ENCODE peak calls at places on chromosomes 11 and 22, in seven cellular contexts. One of them, this sample, is unnamed.

GRCh38 chr11:102253018-102253775 is 64.1 kb upstream of the BIRC3 start:
- DNase-seq in neural progenitor cell: no peak
- DNase-seq in NT2/D1: no peak
- DNase-seq in stomach: no peak
- DNase-seq in CD8-positive, alpha-beta memory T cell: no peak
- DNase-seq in mesendoderm: peak; percentile 87
- DNase-seq in aorta: no peak
- DNase-seq in this sample: no peak

GRCh38 chr11:113023228-113023627 is 62.0 kb downstream of the NCAM1 start:
- DNase-seq in mesendoderm: no peak
- DNase-seq in neural progenitor cell: no peak
- DNase-seq in stomach: no peak
- DNase-seq in aorta: no peak
- DNase-seq in CD8-positive, alpha-beta memory T cell: no peak
- DNase-seq in NT2/D1: no peak
- DNase-seq in this sample: no peak

GRCh38 chr11:79121351-79121750 is 319.5 kb downstream of the TENM4 start:
- DNase-seq in mesendoderm: no peak
- DNase-seq in aorta: no peak
- DNase-seq in neural progenitor cell: peak; percentile 31
- DNase-seq in CD8-positive, alpha-beta memory T cell: no peak
- DNase-seq in NT2/D1: no peak
- DNase-seq in stomach: no peak
- DNase-seq in this sample: no peak

GRCh38 chr22:38427940-38428339 is 27.1 kb downstream of the KCNJ4 start:
- DNase-seq in CD8-positive, alpha-beta memory T cell: no peak
- DNase-seq in neural progenitor cell: no peak
- DNase-seq in stomach: no peak
- DNase-seq in NT2/D1: no peak
- DNase-seq in mesendoderm: no peak
- DNase-seq in aorta: no peak
- DNase-seq in this sample: no peak

GRCh38 chr22:17772963-17773605 is 1.2 kb downstream of the BID start:
- DNase-seq in mesendoderm: no peak
- DNase-seq in stomach: no peak
- DNase-seq in aorta: no peak
- DNase-seq in NT2/D1: no peak
- DNase-seq in CD8-positive, alpha-beta memory T cell: no peak
- DNase-seq in neural progenitor cell: no peak
- DNase-seq in this sample: no peak

GRCh38 chr11:121687961-121688566 is 235.3 kb upstream of the SORL1-AS1 start:
- DNase-seq in stomach: no peak
- DNase-seq in CD8-positive, alpha-beta memory T cell: no peak
- DNase-seq in mesendoderm: peak; percentile 78
- DNase-seq in NT2/D1: no peak
- DNase-seq in aorta: no peak
- DNase-seq in neural progenitor cell: peak; percentile 26
- DNase-seq in this sample: no peak

GRCh38 chr22:46619830-46620501 is at the start of gene GRAMD4:
- DNase-seq in mesendoderm: peak; percentile 21
- DNase-seq in aorta: no peak
- DNase-seq in neural progenitor cell: peak; percentile 55
- DNase-seq in NT2/D1: no peak
- DNase-seq in CD8-positive, alpha-beta memory T cell: no peak
- DNase-seq in stomach: no peak
- DNase-seq in this sample: peak; percentile 21

GRCh38 chr22:47316020-47316419 is 553.6 kb downstream of the TBC1D22A start:
- DNase-seq in aorta: no peak
- DNase-seq in CD8-positive, alpha-beta memory T cell: no peak
- DNase-seq in stomach: no peak
- DNase-seq in NT2/D1: no peak
- DNase-seq in neural progenitor cell: no peak
- DNase-seq in mesendoderm: no peak
- DNase-seq in this sample: no peak

GRCh38 chr22:49411236-49411635 is 416.4 kb downstream of the BRD1 start:
- DNase-seq in CD8-positive, alpha-beta memory T cell: no peak
- DNase-seq in stomach: no peak
- DNase-seq in aorta: peak; percentile 28
- DNase-seq in NT2/D1: no peak
- DNase-seq in neural progenitor cell: no peak
- DNase-seq in mesendoderm: no peak
- DNase-seq in this sample: no peak

GRCh38 chr11:111299111-111300026 is 1.0 kb downstream of the POU2AF3 start:
- DNase-seq in mesendoderm: peak; percentile 59
- DNase-seq in CD8-positive, alpha-beta memory T cell: no peak
- DNase-seq in neural progenitor cell: peak; percentile 75
- DNase-seq in aorta: peak; percentile 93
- DNase-seq in NT2/D1: peak; percentile 40
- DNase-seq in stomach: peak; percentile 92
- DNase-seq in this sample: no peak

GRCh38 chr11:124867700-124868099 is 2.5 kb downstream of the ROBO3 start:
- DNase-seq in mesendoderm: peak; percentile 62
- DNase-seq in aorta: no peak
- DNase-seq in stomach: no peak
- DNase-seq in neural progenitor cell: peak; percentile 78
- DNase-seq in NT2/D1: no peak
- DNase-seq in CD8-positive, alpha-beta memory T cell: no peak
- DNase-seq in this sample: peak; percentile 35

GRCh38 chr11:86034710-86035109 is 34.2 kb downstream of the PICALM start:
- DNase-seq in neural progenitor cell: no peak
- DNase-seq in stomach: no peak
- DNase-seq in CD8-positive, alpha-beta memory T cell: no peak
- DNase-seq in aorta: no peak
- DNase-seq in NT2/D1: no peak
- DNase-seq in mesendoderm: no peak
- DNase-seq in this sample: peak; percentile 92

GRCh38 chr11:64356498-64357411 is 2.2 kb upstream of the RPS6KA4 start:
- DNase-seq in stomach: peak; percentile 57
- DNase-seq in aorta: peak; percentile 77
- DNase-seq in NT2/D1: peak; percentile 81
- DNase-seq in mesendoderm: peak; percentile 94
- DNase-seq in neural progenitor cell: peak; percentile 86
- DNase-seq in CD8-positive, alpha-beta memory T cell: no peak
- DNase-seq in this sample: peak; percentile 89

GRCh38 chr11:84566681-84567080 is 1060.5 kb downstream of the DLG2 start:
- DNase-seq in mesendoderm: no peak
- DNase-seq in neural progenitor cell: no peak
- DNase-seq in CD8-positive, alpha-beta memory T cell: no peak
- DNase-seq in stomach: no peak
- DNase-seq in aorta: no peak
- DNase-seq in NT2/D1: no peak
- DNase-seq in this sample: no peak

DNA sequence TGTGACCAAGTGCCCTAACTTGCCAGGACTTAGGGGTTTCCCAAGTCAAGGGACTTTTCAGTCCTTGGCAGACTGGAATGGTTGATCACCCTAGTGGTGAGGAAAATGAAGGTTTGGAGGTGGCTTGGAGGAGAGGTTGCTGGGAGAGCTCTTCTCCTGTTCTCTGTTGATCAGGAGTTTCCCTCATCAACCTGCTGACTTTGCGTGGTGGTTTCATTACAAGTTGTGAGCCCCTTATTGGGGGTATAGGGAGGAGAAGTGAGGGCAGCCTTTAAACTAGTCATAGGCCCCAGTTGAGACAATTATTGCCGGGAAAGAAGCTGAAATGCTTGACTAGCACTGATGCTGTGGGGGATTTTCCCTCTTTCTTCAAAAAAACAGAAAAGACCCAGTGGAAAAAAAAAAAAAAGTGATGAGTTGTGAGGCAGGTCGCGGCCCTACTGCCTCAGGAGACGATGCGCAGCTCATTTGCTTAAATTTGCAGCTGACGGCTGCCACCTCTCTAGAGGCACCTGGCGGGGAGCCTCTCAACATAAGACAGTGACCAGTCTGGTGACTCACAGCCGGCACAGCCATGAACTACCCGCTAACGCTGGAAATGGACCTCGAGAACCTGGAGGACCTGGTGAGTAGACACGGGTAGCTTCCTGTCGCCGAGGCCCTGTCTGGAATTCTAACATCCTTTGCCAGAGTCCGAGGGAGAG is at the start of gene CXCR5:
- DNase-seq in stomach: no peak
- DNase-seq in aorta: no peak
- DNase-seq in neural progenitor cell: no peak
- DNase-seq in mesendoderm: peak; percentile 80
- DNase-seq in NT2/D1: no peak
- DNase-seq in CD8-positive, alpha-beta memory T cell: peak; percentile 68
- DNase-seq in this sample: no peak
- H3K4me3 ChIP-seq in stomach: no peak within 1 kb of the TSS
- H3K4me3 ChIP-seq in aorta: no peak within 1 kb of the TSS
- H3K4me3 ChIP-seq in neural progenitor cell: no peak within 1 kb of the TSS
- H3K4me3 ChIP-seq in mesendoderm: no peak within 1 kb of the TSS
- H3K4me3 ChIP-seq in NT2/D1: no peak within 1 kb of the TSS
- H3K4me3 ChIP-seq in CD8-positive, alpha-beta memory T cell: no peak within 1 kb of the TSS
- H3K4me3 ChIP-seq in this sample: no peak within 1 kb of the TSS

GRCh38 chr22:45526768-45527360 is 24.2 kb downstream of the FBLN1 start:
- DNase-seq in stomach: no peak
- DNase-seq in NT2/D1: no peak
- DNase-seq in CD8-positive, alpha-beta memory T cell: no peak
- DNase-seq in mesendoderm: no peak
- DNase-seq in aorta: no peak
- DNase-seq in neural progenitor cell: no peak
- DNase-seq in this sample: no peak

GRCh38 chr22:45525480-45525879 is 22.8 kb downstream of the FBLN1 start:
- DNase-seq in aorta: no peak
- DNase-seq in CD8-positive, alpha-beta memory T cell: no peak
- DNase-seq in NT2/D1: no peak
- DNase-seq in neural progenitor cell: no peak
- DNase-seq in mesendoderm: no peak
- DNase-seq in stomach: no peak
- DNase-seq in this sample: no peak

GRCh38 chr22:45527456-45527855 is 24.8 kb downstream of the FBLN1 start:
- DNase-seq in aorta: no peak
- DNase-seq in CD8-positive, alpha-beta memory T cell: no peak
- DNase-seq in NT2/D1: no peak
- DNase-seq in mesendoderm: no peak
- DNase-seq in neural progenitor cell: no peak
- DNase-seq in stomach: no peak
- DNase-seq in this sample: no peak

GRCh38 chr22:45524966-45525365 is 22.3 kb downstream of the FBLN1 start:
- DNase-seq in CD8-positive, alpha-beta memory T cell: no peak
- DNase-seq in NT2/D1: no peak
- DNase-seq in aorta: no peak
- DNase-seq in neural progenitor cell: no peak
- DNase-seq in mesendoderm: no peak
- DNase-seq in stomach: no peak
- DNase-seq in this sample: no peak

GRCh38 chr22:45526263-45526662 is 23.6 kb downstream of the FBLN1 start:
- DNase-seq in NT2/D1: no peak
- DNase-seq in neural progenitor cell: no peak
- DNase-seq in stomach: no peak
- DNase-seq in CD8-positive, alpha-beta memory T cell: no peak
- DNase-seq in aorta: no peak
- DNase-seq in mesendoderm: no peak
- DNase-seq in this sample: no peak
- H3K36me3 ChIP-seq in NT2/D1: peaks cover 79% of the 10 kb centered on the region
- H3K36me3 ChIP-seq in neural progenitor cell: no peaks in the 10 kb centered on the region
- H3K36me3 ChIP-seq in stomach: no peaks in the 10 kb centered on the region
- H3K36me3 ChIP-seq in CD8-positive, alpha-beta memory T cell: no peaks in the 10 kb centered on the region
- H3K36me3 ChIP-seq in aorta: no peaks in the 10 kb centered on the region
- H3K36me3 ChIP-seq in mesendoderm: peaks cover 41% of the 10 kb centered on the region
- H3K36me3 ChIP-seq in this sample: peaks cover 70% of the 10 kb centered on the region

DNA sequence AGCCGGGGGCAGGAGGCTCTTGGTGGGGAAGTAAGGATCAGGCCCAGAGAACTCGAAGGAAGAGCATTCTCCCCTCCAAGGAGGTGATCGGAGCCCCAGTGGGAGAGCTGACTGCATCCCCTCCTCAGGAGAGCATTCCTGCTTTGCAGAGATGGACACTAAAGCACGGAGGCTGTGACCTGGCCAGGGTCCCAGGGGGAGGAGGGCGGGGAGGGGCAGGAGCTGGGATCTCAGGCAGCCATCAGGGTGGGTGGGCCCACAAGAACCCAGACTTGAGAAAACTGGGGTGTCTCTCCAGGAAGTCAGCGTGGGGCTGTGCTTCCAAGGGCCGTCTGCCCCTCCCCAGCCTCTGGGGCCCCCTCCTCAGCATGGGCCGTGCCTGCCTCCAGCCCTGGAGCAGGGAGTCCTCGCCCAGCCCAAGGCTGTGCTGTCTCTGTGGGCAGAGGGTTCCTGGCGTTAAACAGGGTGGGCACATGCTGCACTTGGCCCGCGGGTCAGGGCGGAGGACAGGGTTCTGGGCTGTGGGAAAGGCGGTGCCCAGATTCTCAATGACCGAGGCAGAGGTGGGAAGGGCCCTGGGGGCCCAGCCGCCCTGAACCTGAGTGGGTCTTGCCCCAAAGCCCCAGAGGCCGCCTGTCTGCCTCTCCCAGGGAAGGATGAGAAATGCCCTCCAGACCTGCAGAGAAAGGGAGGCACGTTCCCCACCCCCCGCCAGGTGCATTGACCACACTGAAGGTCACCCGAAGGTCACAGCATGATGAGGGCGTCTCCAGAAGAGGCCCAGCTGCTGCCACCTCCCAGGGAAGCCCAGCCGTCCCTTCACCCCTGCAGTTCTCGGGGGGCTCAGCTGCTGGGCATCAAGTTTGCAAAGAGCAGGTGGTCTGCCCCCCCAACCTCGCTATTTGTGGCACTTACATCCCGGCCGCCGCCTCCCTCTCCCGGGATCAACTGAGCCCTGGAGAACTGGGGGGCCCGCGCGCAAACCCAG is 643 bp downstream of the CEND1 start:
- DNase-seq in mesendoderm: no peak
- DNase-seq in NT2/D1: no peak
- DNase-seq in aorta: no peak
- DNase-seq in stomach: no peak
- DNase-seq in neural progenitor cell: no peak
- DNase-seq in CD8-positive, alpha-beta memory T cell: no peak
- DNase-seq in this sample: no peak
- H3K4me3 ChIP-seq in mesendoderm: no peak overlapping the region
- H3K4me3 ChIP-seq in NT2/D1: no peak overlapping the region
- H3K4me3 ChIP-seq in aorta: no peak overlapping the region
- H3K4me3 ChIP-seq in stomach: peak overlapping the region; percentile 26
- H3K4me3 ChIP-seq in neural progenitor cell: peak overlapping the region; percentile 19
- H3K4me3 ChIP-seq in CD8-positive, alpha-beta memory T cell: no peak overlapping the region
- H3K4me3 ChIP-seq in this sample: no peak overlapping the region

DNA sequence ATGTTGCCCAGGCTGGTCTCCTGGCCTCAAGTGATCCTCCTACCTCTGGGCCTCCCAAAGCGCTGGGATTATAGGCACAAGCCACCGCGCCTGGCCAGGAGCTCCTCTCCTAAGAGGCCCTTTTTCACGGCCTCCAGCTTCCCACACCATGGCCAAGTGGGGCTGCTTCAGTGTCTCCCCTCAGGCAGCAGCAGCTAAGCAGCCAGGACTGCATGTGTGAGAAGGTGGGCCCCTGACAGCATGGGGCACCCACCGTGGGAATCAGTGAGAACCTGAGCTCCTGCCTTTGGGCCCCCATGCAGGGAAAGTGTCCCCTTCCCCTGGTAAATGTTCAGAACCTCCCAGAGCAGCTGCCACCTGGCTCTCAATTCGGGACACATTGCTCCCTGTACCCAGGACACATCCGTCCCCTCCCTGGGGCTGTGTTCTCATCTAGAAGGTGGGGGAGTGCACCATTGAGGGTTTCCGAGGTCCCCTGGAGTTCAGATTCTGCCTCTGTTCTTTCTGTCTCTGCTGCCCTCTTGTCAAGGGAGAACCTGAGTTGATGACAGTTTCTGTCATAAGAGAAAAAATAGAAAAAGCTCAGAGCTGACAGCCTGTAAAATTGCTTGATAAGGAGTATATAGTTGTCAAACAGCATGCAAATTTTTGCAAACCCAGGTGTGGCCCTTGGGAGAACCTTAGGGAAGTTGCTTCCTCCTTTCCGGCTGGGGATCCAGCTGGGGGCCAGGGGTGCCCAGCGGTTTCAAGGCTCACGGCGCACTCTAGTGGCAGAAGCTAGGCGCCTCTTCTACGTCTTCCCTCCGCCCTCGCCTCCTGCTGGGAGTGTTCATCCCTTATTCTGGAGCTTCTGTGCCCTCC is 29.7 kb downstream of the FAM83F start:
- DNase-seq in mesendoderm: peak; percentile 76
- DNase-seq in aorta: peak; percentile 86
- DNase-seq in CD8-positive, alpha-beta memory T cell: peak; percentile 73
- DNase-seq in stomach: peak; percentile 81
- DNase-seq in NT2/D1: no peak
- DNase-seq in neural progenitor cell: peak; percentile 93
- DNase-seq in this sample: peak; percentile 86
- H3K36me3 ChIP-seq in mesendoderm: peaks cover 2% of the 10 kb centered on the region
- H3K36me3 ChIP-seq in aorta: no peaks in the 10 kb centered on the region
- H3K36me3 ChIP-seq in CD8-positive, alpha-beta memory T cell: no peaks in the 10 kb centered on the region
- H3K36me3 ChIP-seq in stomach: peaks cover 36% of the 10 kb centered on the region
- H3K36me3 ChIP-seq in NT2/D1: peaks cover 7% of the 10 kb centered on the region
- H3K36me3 ChIP-seq in neural progenitor cell: no peaks in the 10 kb centered on the region
- H3K36me3 ChIP-seq in this sample: no peaks in the 10 kb centered on the region